ENCODE peak calls at places on chromosomes 12 and 14, in ten cellular contexts. One of them, this sample, is unnamed.

GRCh38 chr12:90970471-90970870 is 15.5 kb upstream of the CCER1 start:
- DNase-seq in hepatocyte: no peak
- DNase-seq in H1: no peak
- DNase-seq in GM13977: no peak
- DNase-seq in lower lobe of right lung: no peak
- DNase-seq in transverse colon: no peak
- DNase-seq in OCI-LY7: no peak
- DNase-seq in GM20000: no peak
- DNase-seq in MM.1S: no peak
- DNase-seq in body of pancreas: no peak
- DNase-seq in this sample: no peak

GRCh38 chr14:73780391-73780790 is 66.2 kb upstream of the PNMA1 start:
- DNase-seq in hepatocyte: no peak
- DNase-seq in body of pancreas: no peak
- DNase-seq in lower lobe of right lung: no peak
- DNase-seq in GM20000: no peak
- DNase-seq in GM13977: no peak
- DNase-seq in MM.1S: no peak
- DNase-seq in OCI-LY7: no peak
- DNase-seq in H1: no peak
- DNase-seq in transverse colon: no peak
- DNase-seq in this sample: no peak

GRCh38 chr12:122421815-122422737 is at the start of gene CLIP1:
- DNase-seq in transverse colon: peak
- DNase-seq in GM20000: peak
- DNase-seq in OCI-LY7: peak
- DNase-seq in hepatocyte: peak
- DNase-seq in GM13977: peak
- DNase-seq in H1: peak
- DNase-seq in body of pancreas: peak
- DNase-seq in lower lobe of right lung: peak
- DNase-seq in MM.1S: peak
- DNase-seq in this sample: no peak

GRCh38 chr14:55220230-55220629 is 28.8 kb upstream of the DLGAP5 start:
- DNase-seq in body of pancreas: no peak
- DNase-seq in GM13977: no peak
- DNase-seq in H1: no peak
- DNase-seq in GM20000: no peak
- DNase-seq in lower lobe of right lung: no peak
- DNase-seq in transverse colon: no peak
- DNase-seq in hepatocyte: no peak
- DNase-seq in MM.1S: no peak
- DNase-seq in OCI-LY7: no peak
- DNase-seq in this sample: no peak

GRCh38 chr12:64976131-64976530 is 145.0 kb downstream of the WIF1 start:
- DNase-seq in lower lobe of right lung: no peak
- DNase-seq in OCI-LY7: no peak
- DNase-seq in transverse colon: no peak
- DNase-seq in GM20000: no peak
- DNase-seq in GM13977: no peak
- DNase-seq in hepatocyte: no peak
- DNase-seq in body of pancreas: no peak
- DNase-seq in H1: no peak
- DNase-seq in MM.1S: peak
- DNase-seq in this sample: no peak

GRCh38 chr12:105226219-105226618 is 9.8 kb downstream of the APPL2 start:
- DNase-seq in lower lobe of right lung: no peak
- DNase-seq in hepatocyte: no peak
- DNase-seq in MM.1S: peak
- DNase-seq in GM20000: peak
- DNase-seq in H1: no peak
- DNase-seq in transverse colon: peak
- DNase-seq in OCI-LY7: no peak
- DNase-seq in body of pancreas: peak
- DNase-seq in GM13977: peak
- DNase-seq in this sample: no peak

GRCh38 chr14:104481323-104481722 is 98.2 kb upstream of the C14orf180 start:
- DNase-seq in body of pancreas: no peak
- DNase-seq in transverse colon: no peak
- DNase-seq in GM20000: no peak
- DNase-seq in lower lobe of right lung: no peak
- DNase-seq in hepatocyte: no peak
- DNase-seq in GM13977: no peak
- DNase-seq in H1: peak
- DNase-seq in MM.1S: no peak
- DNase-seq in OCI-LY7: no peak
- DNase-seq in this sample: no peak

GRCh38 chr14:48731260-48731659 is 854.9 kb downstream of the RPS29 start:
- DNase-seq in MM.1S: no peak
- DNase-seq in GM13977: no peak
- DNase-seq in H1: no peak
- DNase-seq in transverse colon: no peak
- DNase-seq in lower lobe of right lung: no peak
- DNase-seq in body of pancreas: no peak
- DNase-seq in hepatocyte: no peak
- DNase-seq in OCI-LY7: no peak
- DNase-seq in GM20000: no peak
- DNase-seq in this sample: no peak

GRCh38 chr12:62676521-62677307 is 210.1 kb downstream of the MON2 start:
- DNase-seq in lower lobe of right lung: no peak
- DNase-seq in body of pancreas: no peak
- DNase-seq in H1: no peak
- DNase-seq in transverse colon: no peak
- DNase-seq in GM13977: no peak
- DNase-seq in OCI-LY7: no peak
- DNase-seq in hepatocyte: no peak
- DNase-seq in MM.1S: no peak
- DNase-seq in GM20000: no peak
- DNase-seq in this sample: no peak

GRCh38 chr14:103273145-103273846 is 60.7 kb upstream of the EIF5 start:
- DNase-seq in lower lobe of right lung: no peak
- DNase-seq in hepatocyte: no peak
- DNase-seq in GM13977: no peak
- DNase-seq in body of pancreas: no peak
- DNase-seq in H1: peak
- DNase-seq in OCI-LY7: no peak
- DNase-seq in GM20000: no peak
- DNase-seq in transverse colon: peak
- DNase-seq in MM.1S: no peak
- DNase-seq in this sample: no peak

GRCh38 chr12:22083167-22083566 is 37.1 kb downstream of the CMAS start:
- DNase-seq in body of pancreas: no peak
- DNase-seq in MM.1S: peak
- DNase-seq in transverse colon: no peak
- DNase-seq in hepatocyte: no peak
- DNase-seq in H1: no peak
- DNase-seq in GM20000: peak
- DNase-seq in GM13977: peak
- DNase-seq in lower lobe of right lung: no peak
- DNase-seq in OCI-LY7: peak
- DNase-seq in this sample: no peak

GRCh38 chr12:77925536-77926108 is 94.9 kb downstream of the NAV3 start:
- DNase-seq in OCI-LY7: peak
- DNase-seq in body of pancreas: peak
- DNase-seq in lower lobe of right lung: peak
- DNase-seq in hepatocyte: peak
- DNase-seq in GM13977: peak
- DNase-seq in MM.1S: peak
- DNase-seq in GM20000: peak
- DNase-seq in H1: peak
- DNase-seq in transverse colon: peak
- DNase-seq in this sample: peak

GRCh38 chr12:20361416-20361815 is 6.9 kb upstream of the PDE3A start:
- DNase-seq in transverse colon: no peak
- DNase-seq in hepatocyte: no peak
- DNase-seq in GM13977: no peak
- DNase-seq in GM20000: no peak
- DNase-seq in lower lobe of right lung: no peak
- DNase-seq in H1: no peak
- DNase-seq in OCI-LY7: no peak
- DNase-seq in MM.1S: no peak
- DNase-seq in body of pancreas: no peak
- DNase-seq in this sample: no peak

GRCh38 chr12:12608557-12608957 is 3.1 kb upstream of the CREBL2 start:
- DNase-seq in transverse colon: no peak
- DNase-seq in hepatocyte: no peak
- DNase-seq in lower lobe of right lung: no peak
- DNase-seq in MM.1S: no peak
- DNase-seq in body of pancreas: no peak
- DNase-seq in GM13977: peak
- DNase-seq in H1: no peak
- DNase-seq in OCI-LY7: peak
- DNase-seq in GM20000: peak
- DNase-seq in this sample: no peak
- TF ChIP-seq CTCF in transverse colon: no peak
- TF ChIP-seq CTCF in hepatocyte: no peak
- TF ChIP-seq CTCF in lower lobe of right lung: no peak
- TF ChIP-seq CTCF in MM.1S: no peak
- TF ChIP-seq CTCF in body of pancreas: no peak
- TF ChIP-seq CTCF in GM13977: peak
- TF ChIP-seq CTCF in H1: no peak
- TF ChIP-seq CTCF in OCI-LY7: peak
- TF ChIP-seq CTCF in GM20000: peak
- TF ChIP-seq CTCF in this sample: no peak

GRCh38 chr12:59649203-59649602 is 53.4 kb downstream of the SLC16A7 start:
- DNase-seq in body of pancreas: no peak
- DNase-seq in H1: no peak
- DNase-seq in MM.1S: no peak
- DNase-seq in transverse colon: no peak
- DNase-seq in lower lobe of right lung: no peak
- DNase-seq in OCI-LY7: no peak
- DNase-seq in GM13977: no peak
- DNase-seq in GM20000: no peak
- DNase-seq in hepatocyte: no peak
- DNase-seq in this sample: no peak

GRCh38 chr12:59651230-59651920 is 55.5 kb downstream of the SLC16A7 start:
- DNase-seq in GM13977: no peak
- DNase-seq in H1: no peak
- DNase-seq in lower lobe of right lung: no peak
- DNase-seq in transverse colon: no peak
- DNase-seq in hepatocyte: peak
- DNase-seq in OCI-LY7: no peak
- DNase-seq in body of pancreas: no peak
- DNase-seq in MM.1S: no peak
- DNase-seq in GM20000: no peak
- DNase-seq in this sample: no peak

GRCh38 chr12:59654061-59654460 is 58.2 kb downstream of the SLC16A7 start:
- DNase-seq in hepatocyte: no peak
- DNase-seq in transverse colon: no peak
- DNase-seq in H1: no peak
- DNase-seq in body of pancreas: no peak
- DNase-seq in OCI-LY7: no peak
- DNase-seq in GM13977: no peak
- DNase-seq in GM20000: no peak
- DNase-seq in lower lobe of right lung: no peak
- DNase-seq in MM.1S: no peak
- DNase-seq in this sample: no peak

GRCh38 chr12:59652098-59652497 is 56.3 kb downstream of the SLC16A7 start:
- DNase-seq in H1: no peak
- DNase-seq in transverse colon: no peak
- DNase-seq in GM20000: no peak
- DNase-seq in GM13977: no peak
- DNase-seq in MM.1S: no peak
- DNase-seq in OCI-LY7: no peak
- DNase-seq in lower lobe of right lung: no peak
- DNase-seq in hepatocyte: no peak
- DNase-seq in body of pancreas: no peak
- DNase-seq in this sample: no peak

GRCh38 chr12:59650594-59651229 is 54.9 kb downstream of the SLC16A7 start:
- DNase-seq in transverse colon: no peak
- DNase-seq in H1: no peak
- DNase-seq in GM13977: no peak
- DNase-seq in body of pancreas: peak
- DNase-seq in OCI-LY7: no peak
- DNase-seq in hepatocyte: no peak
- DNase-seq in lower lobe of right lung: no peak
- DNase-seq in MM.1S: no peak
- DNase-seq in GM20000: no peak
- DNase-seq in this sample: no peak
- TF ChIP-seq CTCF in transverse colon: no peak
- TF ChIP-seq CTCF in H1: no peak
- TF ChIP-seq CTCF in GM13977: peak
- TF ChIP-seq CTCF in body of pancreas: peak
- TF ChIP-seq CTCF in OCI-LY7: no peak
- TF ChIP-seq CTCF in hepatocyte: no peak
- TF ChIP-seq CTCF in lower lobe of right lung: no peak
- TF ChIP-seq CTCF in MM.1S: no peak
- TF ChIP-seq CTCF in GM20000: no peak
- TF ChIP-seq CTCF in this sample: no peak

GRCh38 chr14:69711065-69711464 is 55.9 kb upstream of the SRSF5 start:
- DNase-seq in hepatocyte: no peak
- DNase-seq in GM13977: no peak
- DNase-seq in GM20000: no peak
- DNase-seq in MM.1S: no peak
- DNase-seq in transverse colon: peak
- DNase-seq in H1: no peak
- DNase-seq in OCI-LY7: no peak
- DNase-seq in lower lobe of right lung: peak
- DNase-seq in body of pancreas: peak
- DNase-seq in this sample: no peak

GRCh38 chr14:69708049-69708448 is 58.9 kb upstream of the SRSF5 start:
- DNase-seq in hepatocyte: no peak
- DNase-seq in OCI-LY7: peak
- DNase-seq in body of pancreas: no peak
- DNase-seq in GM13977: no peak
- DNase-seq in lower lobe of right lung: no peak
- DNase-seq in MM.1S: no peak
- DNase-seq in H1: no peak
- DNase-seq in GM20000: no peak
- DNase-seq in transverse colon: no peak
- DNase-seq in this sample: no peak

GRCh38 chr14:69710378-69710777 is 56.6 kb upstream of the SRSF5 start:
- DNase-seq in OCI-LY7: no peak
- DNase-seq in body of pancreas: no peak
- DNase-seq in GM13977: no peak
- DNase-seq in GM20000: no peak
- DNase-seq in MM.1S: no peak
- DNase-seq in lower lobe of right lung: no peak
- DNase-seq in transverse colon: no peak
- DNase-seq in hepatocyte: no peak
- DNase-seq in H1: no peak
- DNase-seq in this sample: no peak

GRCh38 chr14:69711471-69712216 is 55.3 kb upstream of the SRSF5 start:
- DNase-seq in lower lobe of right lung: no peak
- DNase-seq in MM.1S: no peak
- DNase-seq in OCI-LY7: no peak
- DNase-seq in hepatocyte: no peak
- DNase-seq in GM13977: no peak
- DNase-seq in body of pancreas: peak
- DNase-seq in transverse colon: peak
- DNase-seq in H1: no peak
- DNase-seq in GM20000: no peak
- DNase-seq in this sample: no peak

GRCh38 chr14:69708586-69709169 is 58.3 kb upstream of the SRSF5 start:
- DNase-seq in body of pancreas: no peak
- DNase-seq in GM20000: no peak
- DNase-seq in MM.1S: no peak
- DNase-seq in OCI-LY7: peak
- DNase-seq in transverse colon: peak
- DNase-seq in hepatocyte: no peak
- DNase-seq in GM13977: no peak
- DNase-seq in H1: no peak
- DNase-seq in lower lobe of right lung: no peak
- DNase-seq in this sample: no peak
- TF ChIP-seq CTCF in body of pancreas: no peak
- TF ChIP-seq CTCF in GM20000: no peak
- TF ChIP-seq CTCF in MM.1S: no peak
- TF ChIP-seq CTCF in OCI-LY7: peak
- TF ChIP-seq CTCF in transverse colon: peak
- TF ChIP-seq CTCF in hepatocyte: peak
- TF ChIP-seq CTCF in GM13977: peak
- TF ChIP-seq CTCF in H1: peak
- TF ChIP-seq CTCF in lower lobe of right lung: no peak
- TF ChIP-seq CTCF in this sample: no peak

GRCh38 chr14:96297000-96297399 is 41.0 kb downstream of the BDKRB1 start:
- DNase-seq in lower lobe of right lung: no peak
- DNase-seq in OCI-LY7: peak
- DNase-seq in H1: no peak
- DNase-seq in body of pancreas: no peak
- DNase-seq in GM13977: no peak
- DNase-seq in MM.1S: peak
- DNase-seq in GM20000: no peak
- DNase-seq in transverse colon: no peak
- DNase-seq in hepatocyte: no peak
- DNase-seq in this sample: no peak
- TF ChIP-seq CTCF in lower lobe of right lung: peak
- TF ChIP-seq CTCF in OCI-LY7: peak
- TF ChIP-seq CTCF in H1: no peak
- TF ChIP-seq CTCF in body of pancreas: peak
- TF ChIP-seq CTCF in GM13977: peak
- TF ChIP-seq CTCF in MM.1S: no peak
- TF ChIP-seq CTCF in GM20000: peak
- TF ChIP-seq CTCF in transverse colon: peak
- TF ChIP-seq CTCF in hepatocyte: peak
- TF ChIP-seq CTCF in this sample: no peak

This sample was measured in omental fat pad.